ENCODE peak calls at places on chromosomes 4 and X, in four cellular contexts. F, H, A and P are unnamed samples.

GRCh38 chr4:138404801-138405200 is 162.7 kb upstream of the SLC7A11 start:
- DNase-seq in F (no peak), H (no peak), A (no peak), P (no peak)

GRCh38 chr4:98501383-98501782 is 157.0 kb downstream of the TSPAN5 start:
- DNase-seq in F (no peak), H (no peak), A (no peak), P (no peak)

GRCh38 chr4:110510955-110511544 is 35.1 kb downstream of the ENPEP start:
- DNase-seq in F (peak), H (no peak), A (no peak), P (no peak)

GRCh38 chr4:1385373-1386340 is 20.6 kb downstream of the NKX1-1 start:
- DNase-seq in F (no peak), H (no peak), A (no peak), P (no peak)

GRCh38 chr4:151983854-151984253 is 223.0 kb upstream of the GATB start:
- DNase-seq in F (no peak), H (no peak), A (no peak), P (no peak)

GRCh38 chr4:8100696-8101095 is 57.9 kb downstream of the ABLIM2 start:
- DNase-seq in F (no peak), H (no peak), A (no peak), P (no peak)

GRCh38 chrX:150167482-150168324 is 195.4 kb upstream of the MAMLD1 start:
- DNase-seq in F (no peak), H (no peak), A (no peak), P (no peak)

GRCh38 chr4:22762548-22762947 is 69.8 kb downstream of the GBA3 start:
- DNase-seq in F (no peak), H (no peak), A (no peak), P (no peak)

GRCh38 chr4:56026596-56026995 is 77.9 kb downstream of the CEP135 start:
- DNase-seq in F (no peak), H (no peak), A (no peak), P (no peak)

GRCh38 chrX:119646515-119646914 is 40.3 kb upstream of the NKRF start:
- DNase-seq in F (no peak), H (no peak), A (no peak), P (no peak)

GRCh38 chr4:1523506-1523905 is 117.3 kb upstream of the NKX1-1 start:
- DNase-seq in F (no peak), H (no peak), A (no peak), P (no peak)

GRCh38 chrX:97987979-97988378 is 1104.3 kb downstream of the RPA4 start:
- DNase-seq in F (no peak), H (no peak), A (no peak), P (no peak)

GRCh38 chr4:22241415-22241814 is 274.5 kb downstream of the ADGRA3 start:
- DNase-seq in F (no peak), H (no peak), A (no peak), P (no peak)

GRCh38 chr4:42843694-42844093 is 48.8 kb upstream of the GRXCR1 start:
- DNase-seq in F (no peak), H (no peak), A (no peak), P (no peak)

GRCh38 chr4:121195649-121196048 is 31.5 kb upstream of the TNIP3 start:
- DNase-seq in F (no peak), H (no peak), A (no peak), P (no peak)

GRCh38 chrX:24493740-24494543 is 28.9 kb downstream of the PDK3 start:
- DNase-seq in F (no peak), H (no peak), A (no peak), P (no peak)

GRCh38 chrX:24498975-24499374 is 33.9 kb downstream of the PDK3 start:
- DNase-seq in F (peak), H (no peak), A (no peak), P (no peak)

GRCh38 chrX:24495700-24496099 is 30.6 kb downstream of the PDK3 start:
- DNase-seq in F (no peak), H (no peak), A (no peak), P (no peak)

GRCh38 chrX:24494544-24495113 is 29.5 kb downstream of the PDK3 start:
- DNase-seq in F (no peak), H (no peak), A (no peak), P (no peak)

GRCh38 chrX:24498181-24498580 is 33.1 kb downstream of the PDK3 start:
- DNase-seq in F (no peak), H (no peak), A (no peak), P (no peak)
- TF ChIP-seq SPI1 in F (no peak), H (no peak), A (no peak), P (no peak)

GRCh38 chrX:10231461-10231860 is 74.7 kb downstream of the CLCN4 start:
- DNase-seq in F (no peak), H (no peak), A (no peak), P (no peak)
- TF ChIP-seq SPI1 in F (no peak), H (no peak), A (no peak), P (no peak)

GRCh38 chr4:180794352-180794751 is 1448.8 kb upstream of the TENM3 start:
- DNase-seq in F (no peak), H (peak), A (no peak), P (no peak)

GRCh38 chr4:180784940-180785339 is 1458.3 kb upstream of the TENM3 start:
- DNase-seq in F (no peak), H (no peak), A (no peak), P (no peak)

GRCh38 chr4:180789929-180790328 is 1453.3 kb upstream of the TENM3 start:
- DNase-seq in F (no peak), H (no peak), A (no peak), P (no peak)

GRCh38 chr4:180790471-180790870 is 1452.7 kb upstream of the TENM3 start:
- DNase-seq in F (no peak), H (no peak), A (no peak), P (no peak)
- TF ChIP-seq SPI1 in F (no peak), H (no peak), A (no peak), P (no peak)

GRCh38 chr4:3291411-3291968 is 1.3 kb upstream of the RGS12 start:
- DNase-seq in F (no peak), H (no peak), A (no peak), P (no peak)
- TF ChIP-seq SPI1 in F (no peak), H (no peak), A (no peak), P (no peak)

DNA sequence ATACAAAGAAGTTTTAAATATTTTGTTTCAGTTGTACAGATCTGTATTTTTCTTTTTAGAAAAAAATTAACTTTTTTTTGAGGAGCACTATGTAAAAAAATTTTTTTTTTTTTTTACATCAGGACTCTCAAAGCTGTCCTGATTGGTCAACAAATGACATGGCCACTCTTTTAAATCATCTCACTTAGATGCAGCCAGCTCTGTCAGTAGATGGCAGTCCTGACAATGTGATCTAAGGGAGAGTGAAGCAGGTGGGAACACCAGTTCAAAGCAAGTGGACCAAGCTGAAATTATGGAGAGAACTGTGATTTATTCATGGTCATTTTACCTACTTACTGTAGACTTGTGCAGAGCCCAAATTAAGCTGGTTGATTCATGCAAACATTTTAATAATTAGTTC is 174.6 kb upstream of the GPRIN3 start:
- DNase-seq in F (peak), H (no peak), A (no peak), P (no peak)
- TF ChIP-seq SPI1 in F (no peak), H (no peak), A (no peak), P (no peak)

DNA sequence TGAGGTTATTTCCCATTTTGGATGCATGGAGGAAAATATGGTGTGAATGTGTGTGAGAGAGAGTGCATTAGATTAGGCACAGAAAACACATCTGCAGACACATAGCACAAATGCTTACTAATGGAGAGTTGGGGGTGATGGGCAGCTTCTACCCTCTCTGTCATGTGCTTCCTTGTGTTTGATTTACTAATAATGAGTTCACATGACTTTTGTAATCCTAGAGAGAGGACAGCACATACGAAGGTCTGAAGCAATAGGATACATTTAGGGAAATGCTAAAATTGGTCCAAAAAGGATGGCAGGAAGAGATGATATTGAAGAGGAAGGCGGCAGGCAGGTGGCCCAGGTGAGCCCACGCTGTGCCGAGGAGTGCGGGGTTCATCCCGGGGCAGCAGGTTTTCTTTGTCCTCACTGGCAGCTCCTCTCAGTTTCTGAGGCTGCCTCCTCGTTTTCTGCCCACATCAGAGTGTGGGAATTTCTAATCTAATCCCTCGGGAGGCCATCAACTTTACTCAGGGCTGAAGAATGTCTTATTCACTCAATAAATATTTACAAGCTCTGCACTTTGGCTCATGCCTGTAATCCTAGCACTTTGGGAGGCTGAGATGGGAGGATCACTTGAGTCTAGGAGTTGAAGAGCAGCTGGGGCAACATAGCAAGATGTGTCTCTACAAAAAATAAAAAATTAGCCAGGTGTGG is 15.9 kb upstream of the MAP9 start:
- DNase-seq in F (no peak), H (no peak), A (no peak), P (no peak)
- TF ChIP-seq SPI1 in F (no peak), H (no peak), A (no peak), P (no peak)

DNA sequence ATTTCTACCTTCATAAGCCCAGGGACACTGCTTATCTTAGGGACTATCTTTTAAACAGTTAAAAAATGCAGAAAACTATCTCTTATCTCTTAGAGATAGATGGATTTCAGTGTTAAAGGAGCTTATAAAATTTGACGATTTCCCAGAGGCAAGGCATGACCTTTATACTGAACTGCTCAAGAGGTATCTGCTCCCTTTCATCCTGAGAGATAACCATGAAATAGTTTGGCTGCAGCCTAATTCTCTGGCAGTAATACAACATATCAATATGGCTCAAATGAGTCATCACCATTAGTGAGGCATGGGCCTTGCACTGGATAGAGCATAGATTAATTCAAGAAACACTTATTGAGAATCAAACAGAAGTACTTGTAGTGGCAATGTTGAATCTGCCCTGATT is 348.2 kb upstream of the GRIA3 start:
- DNase-seq in F (no peak), H (no peak), A (no peak), P (no peak)
- TF ChIP-seq SPI1 in F (no peak), H (no peak), A (no peak), P (no peak)

DNA sequence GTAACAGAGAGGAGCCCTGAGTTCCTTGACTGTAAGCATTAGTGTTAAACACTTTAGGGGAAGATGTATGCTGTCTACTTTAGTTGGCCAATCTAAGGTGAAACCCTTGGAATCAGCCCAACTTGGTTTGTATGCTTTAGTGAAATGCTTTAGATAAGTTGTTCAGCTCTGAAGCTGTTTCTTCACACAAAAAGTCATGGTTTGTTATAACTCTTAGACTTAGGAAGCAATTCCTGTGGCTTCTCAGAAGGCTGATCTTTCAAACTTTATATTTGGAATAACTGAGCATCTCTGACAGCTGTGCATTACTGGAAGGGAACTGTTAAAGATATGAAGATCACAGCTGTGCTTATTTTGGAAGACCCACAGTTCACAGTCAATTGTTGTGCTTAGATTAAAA is 714.1 kb downstream of the FAT4 start:
- DNase-seq in F (no peak), H (no peak), A (no peak), P (no peak)
- TF ChIP-seq SPI1 in F (no peak), H (no peak), A (no peak), P (no peak)

GRCh38 chr4:36709986-36710385 is 428.6 kb downstream of the DTHD1 start:
- DNase-seq in F (no peak), H (no peak), A (no peak), P (no peak)

GRCh38 chr4:36704289-36704688 is 422.9 kb downstream of the DTHD1 start:
- DNase-seq in F (no peak), H (no peak), A (no peak), P (no peak)
- TF ChIP-seq SPI1 in F (no peak), H (no peak), A (no peak), P (no peak)

DNA sequence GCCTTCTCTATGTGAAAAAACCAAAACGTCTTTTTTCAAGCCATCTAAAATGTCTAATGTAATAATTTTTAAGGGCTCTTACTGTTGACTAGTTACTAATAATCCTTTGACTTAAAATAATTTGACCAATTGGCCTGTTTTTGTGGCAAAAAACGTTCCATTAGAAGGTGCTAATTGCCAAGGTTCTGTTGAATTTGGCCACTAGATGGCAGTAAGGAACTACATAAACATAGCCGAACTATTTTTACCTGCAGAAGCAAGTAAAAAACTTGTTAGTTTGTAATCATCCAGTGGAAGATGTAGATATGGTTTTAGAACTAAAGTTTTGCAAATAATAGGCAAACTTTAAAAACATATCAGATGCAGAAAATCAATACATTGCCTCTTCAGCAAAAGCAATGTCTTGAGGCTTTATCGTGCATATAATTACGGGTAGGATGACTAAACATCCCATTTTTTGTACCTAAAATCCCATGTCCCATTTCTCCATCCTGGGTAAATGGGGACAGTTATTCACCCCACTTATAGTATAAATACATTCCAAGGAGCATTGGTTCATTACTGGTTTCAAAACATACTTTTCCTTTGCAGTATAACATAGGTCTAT is 57.6 kb downstream of the PROM1 start:
- DNase-seq in F (peak), H (peak), A (peak), P (peak)
- TF ChIP-seq SPI1 in F (no peak), H (no peak), A (no peak), P (no peak)